ENCODE peak calls at places on chromosomes 11 and 22, in nine cellular contexts. E, O, F, N, V, X, Y, R and B are unnamed samples.

GRCh38 chr11:70244698-70245097 is 25.8 kb upstream of the PPFIA1 start:
- DNase-seq in Y (peak; percentile 98), X (peak; percentile 98), R (no peak), F (no peak), O (peak; percentile 69), V (peak; percentile 92), N (no peak), E (peak; percentile 70), B (no peak)

GRCh38 chr22:27987557-27987956 is 68.5 kb upstream of the PITPNB start:
- DNase-seq in O (peak; percentile 27), R (no peak), X (peak; percentile 93), E (no peak), F (peak; percentile 77), V (peak; percentile 79), N (peak; percentile 28), Y (peak; percentile 96), B (no peak)

GRCh38 chr11:59801981-59802638 is 8.5 kb downstream of the MRPL16 start:
- DNase-seq in N (no peak), V (no peak), Y (peak; percentile 43), E (peak; percentile 12), O (no peak), X (peak; percentile 36), F (peak; percentile 91), R (no peak), B (no peak)

GRCh38 chr11:88353835-88354496 is 16.4 kb upstream of the CTSC start:
- DNase-seq in R (no peak), O (no peak), E (no peak), Y (no peak), V (no peak), F (no peak), X (no peak), N (no peak), B (no peak)

GRCh38 chr22:45515678-45516077 is 13.0 kb downstream of the FBLN1 start:
- DNase-seq in O (no peak), F (no peak), Y (no peak), R (no peak), X (no peak), E (no peak), N (no peak), V (no peak), B (no peak)

GRCh38 chr11:67535577-67535976 is 12.3 kb upstream of the CABP2 start:
- DNase-seq in O (no peak), R (no peak), E (no peak), F (no peak), Y (no peak), X (no peak), V (no peak), N (no peak), B (no peak)

GRCh38 chr11:92224394-92225205 is at the start of gene FAT3:
- DNase-seq in R (no peak), V (peak; percentile 52), N (peak; percentile 67), F (peak; percentile 94), X (peak; percentile 41), O (peak; percentile 46), Y (peak; percentile 80), E (peak; percentile 56), B (no peak)

GRCh38 chr11:118437736-118438125 is 1.4 kb downstream of the KMT2A start:
- DNase-seq in R (peak; percentile 48), F (peak; percentile 65), E (no peak), O (no peak), Y (peak; percentile 15), V (peak; percentile 66), X (peak; percentile 13), N (peak; percentile 52), B (no peak)

GRCh38 chr11:69463181-69463891 is 18.1 kb upstream of the LINC01488 start:
- DNase-seq in Y (peak; percentile 77), E (peak; percentile 17), V (peak; percentile 89), R (no peak), X (peak; percentile 80), N (no peak), F (peak; percentile 71), O (no peak), B (no peak)

GRCh38 chr11:119505861-119506260 is 82.9 kb upstream of the THY1 start:
- DNase-seq in N (no peak), X (peak; percentile 13), R (no peak), Y (peak; percentile 72), O (no peak), V (no peak), E (no peak), F (no peak), B (no peak)

GRCh38 chr11:102138677-102139076 is 28.4 kb downstream of the YAP1 start:
- DNase-seq in N (no peak), F (no peak), Y (peak; percentile 96), E (no peak), O (no peak), X (peak; percentile 92), R (no peak), V (peak; percentile 85), B (peak; percentile 45)

GRCh38 chr11:69666261-69666660 is 8.9 kb downstream of the LTO1 start:
- DNase-seq in R (no peak), Y (no peak), O (no peak), X (no peak), N (no peak), F (no peak), V (no peak), E (no peak), B (no peak)

GRCh38 chr11:33303541-33303940 is 46.4 kb downstream of the HIPK3 start:
- DNase-seq in O (no peak), X (no peak), F (no peak), R (no peak), N (no peak), E (no peak), V (no peak), Y (no peak), B (no peak)

GRCh38 chr11:7955191-7955590 is 10.1 kb downstream of the NLRP10 start:
- DNase-seq in X (no peak), Y (no peak), N (no peak), F (no peak), E (no peak), R (no peak), V (no peak), O (no peak), B (no peak)

GRCh38 chr22:49427941-49428340 is 399.7 kb downstream of the BRD1 start:
- DNase-seq in E (no peak), N (no peak), V (no peak), X (no peak), F (no peak), O (no peak), Y (no peak), R (no peak), B (no peak)

GRCh38 chr11:17568944-17569343 is 21.9 kb downstream of the OTOG start:
- DNase-seq in F (no peak), R (no peak), E (no peak), Y (no peak), V (no peak), O (no peak), X (no peak), N (no peak), B (no peak)

GRCh38 chr22:36331912-36332622 is 55.7 kb downstream of the MYH9 start:
- DNase-seq in F (peak; percentile 50), R (peak; percentile 71), X (peak; percentile 49), Y (peak; percentile 60), N (no peak), V (peak; percentile 59), O (peak; percentile 79), E (no peak), B (no peak)

GRCh38 chr11:106482920-106483761 is 405.7 kb downstream of the AASDHPPT start:
- DNase-seq in Y (peak; percentile 92), N (no peak), F (no peak), E (no peak), X (peak; percentile 84), V (peak; percentile 81), O (no peak), R (no peak), B (no peak)

GRCh38 chr11:79189055-79189454 is 251.8 kb downstream of the TENM4 start:
- DNase-seq in R (no peak), F (no peak), N (no peak), X (no peak), Y (no peak), O (no peak), E (no peak), V (no peak), B (no peak)

GRCh38 chr22:37431366-37431765 is 4.1 kb upstream of the ELFN2 start:
- DNase-seq in V (no peak), N (no peak), E (peak; percentile 24), F (no peak), X (peak; percentile 12), R (no peak), O (peak; percentile 41), Y (peak; percentile 69), B (no peak)
- H3K4me2 ChIP-seq in V (no peak overlapping the region), N (no peak overlapping the region), E (peak overlapping the region; percentile 77), F (no peak overlapping the region), X (no peak overlapping the region), R (no peak overlapping the region), O (peak overlapping the region; percentile 61), Y (no peak overlapping the region), B (peak overlapping the region; percentile 49)

GRCh38 chr11:12981879-12982531 is 27.1 kb upstream of the RASSF10 start:
- DNase-seq in E (peak; percentile 12), F (peak; percentile 33), N (no peak), Y (peak; percentile 13), V (no peak), O (no peak), X (peak; percentile 4), R (no peak), B (no peak)

GRCh38 chr11:12975149-12975548 is 34.0 kb upstream of the RASSF10 start:
- DNase-seq in V (no peak), F (no peak), O (no peak), E (no peak), Y (no peak), N (no peak), X (no peak), R (no peak), B (no peak)

GRCh38 chr11:12983331-12983730 is 25.8 kb upstream of the RASSF10 start:
- DNase-seq in R (no peak), O (no peak), F (no peak), E (no peak), Y (no peak), V (no peak), N (no peak), X (no peak), B (no peak)

GRCh38 chr11:12979928-12980689 is 29.0 kb upstream of the RASSF10 start:
- DNase-seq in O (no peak), E (no peak), Y (no peak), X (no peak), N (no peak), F (peak; percentile 47), V (no peak), R (no peak), B (no peak)
- H3K4me2 ChIP-seq in O (no peak overlapping the region), E (peak overlapping the region; percentile 28), Y (no peak overlapping the region), X (no peak overlapping the region), N (no peak overlapping the region), F (no peak overlapping the region), V (no peak overlapping the region), R (no peak overlapping the region), B (no peak overlapping the region)

GRCh38 chr22:44357962-44358553 is 45.3 kb upstream of the SHISAL1 start:
- DNase-seq in O (no peak), R (no peak), E (no peak), V (peak; percentile 59), Y (peak; percentile 44), N (no peak), F (no peak), X (peak; percentile 24), B (no peak)
- H3K4me2 ChIP-seq in O (no peak overlapping the region), R (no peak overlapping the region), E (no peak overlapping the region), V (no peak overlapping the region), Y (no peak overlapping the region), N (no peak overlapping the region), F (no peak overlapping the region), X (peak overlapping the region; percentile 25), B (no peak overlapping the region)

DNA sequence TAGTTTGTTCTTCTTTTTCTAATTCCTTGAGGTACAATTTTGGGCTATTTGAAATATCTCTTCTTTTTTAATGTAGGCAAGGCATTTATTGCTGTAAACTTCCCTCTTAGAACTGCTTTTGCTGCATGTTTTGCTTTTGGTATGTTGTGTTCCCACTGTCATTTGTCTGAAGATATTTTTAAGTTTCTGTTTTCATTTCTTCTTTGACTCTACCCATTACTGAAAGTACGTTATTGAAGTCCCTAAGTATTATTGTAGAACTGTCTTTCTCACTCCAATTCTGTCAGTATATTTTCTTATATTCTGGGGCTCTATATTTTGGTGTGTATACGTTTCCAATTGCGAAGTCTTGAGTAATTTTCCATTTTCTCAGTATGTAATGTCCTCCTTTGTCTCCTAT is 77.9 kb downstream of the KCNQ1OT1 start:
- DNase-seq in O (no peak), Y (no peak), N (no peak), X (no peak), E (no peak), V (no peak), R (no peak), F (no peak), B (no peak)
- H3K4me2 ChIP-seq in O (no peak overlapping the region), Y (no peak overlapping the region), N (no peak overlapping the region), X (no peak overlapping the region), E (no peak overlapping the region), V (no peak overlapping the region), R (no peak overlapping the region), F (no peak overlapping the region), B (no peak overlapping the region)